ENCODE peak calls at places on chromosomes 12 and 14, in seven cellular contexts. T is progenitor cell of endocrine pancreas, A is LHCN-M2, K is H54, S is T-cell, H is adipocyte, O is SHP77. L is an unnamed sample.

GRCh38 chr12:79424109-79424721 is 266.5 kb downstream of the PAWR start:
- DNase-seq in T (no peak), A (peak), K (no peak), S (no peak), H (peak), O (no peak), L (peak)

GRCh38 chr14:29663281-29663801 is 264.3 kb downstream of the PRKD1 start:
- DNase-seq in T (no peak), A (peak), K (no peak), S (no peak), H (peak), O (no peak), L (no peak)

GRCh38 chr12:3753549-3754284 is 808 bp upstream of the CRACR2A start:
- DNase-seq in T (no peak), A (peak), K (no peak), S (no peak), H (no peak), O (no peak), L (no peak)

GRCh38 chr12:98295681-98296080 is 219.7 kb upstream of the TMPO start:
- DNase-seq in T (no peak), A (no peak), K (no peak), S (no peak), H (no peak), O (no peak), L (no peak)

GRCh38 chr14:104223101-104223809 is 84.9 kb downstream of the KIF26A start:
- DNase-seq in T (no peak), A (no peak), K (no peak), S (no peak), H (no peak), O (peak), L (no peak)

GRCh38 chr12:117629454-117629853 is 268.0 kb upstream of the NOS1 start:
- DNase-seq in T (no peak), A (no peak), K (no peak), S (no peak), H (no peak), O (no peak), L (no peak)

GRCh38 chr12:105107497-105108371 is at the start of gene WASHC4:
- DNase-seq in T (peak), A (peak), K (peak), S (peak), H (peak), O (peak), L (peak)

GRCh38 chr12:29796823-29797263 is 13.1 kb upstream of the TMTC1 start:
- DNase-seq in T (no peak), A (peak), K (peak), S (no peak), H (peak), O (no peak), L (peak)

GRCh38 chr14:81314443-81315175 is 85.5 kb downstream of the STON2 start:
- DNase-seq in T (no peak), A (no peak), K (no peak), S (no peak), H (no peak), O (no peak), L (no peak)

GRCh38 chr12:15679146-15679545 is 110.0 kb downstream of the EPS8 start:
- DNase-seq in T (no peak), A (no peak), K (no peak), S (no peak), H (peak), O (no peak), L (no peak)

GRCh38 chr12:27555928-27556778 is 32.1 kb downstream of the PPFIBP1 start:
- DNase-seq in T (no peak), A (peak), K (no peak), S (no peak), H (peak), O (no peak), L (no peak)

GRCh38 chr14:91154851-91155625 is 41.2 kb downstream of the DGLUCY start:
- DNase-seq in T (no peak), A (peak), K (no peak), S (peak), H (no peak), O (peak), L (no peak)

GRCh38 chr14:49447725-49448124 is 138.5 kb downstream of the RPS29 start:
- DNase-seq in T (no peak), A (no peak), K (no peak), S (no peak), H (no peak), O (no peak), L (no peak)

GRCh38 chr14:35078082-35078481 is 32.0 kb downstream of the FAM177A1 start:
- DNase-seq in T (no peak), A (no peak), K (no peak), S (no peak), H (no peak), O (no peak), L (no peak)

GRCh38 chr12:52523825-52524224 is 3.6 kb upstream of the KRT5 start:
- DNase-seq in T (peak), A (no peak), K (no peak), S (no peak), H (no peak), O (no peak), L (no peak)

GRCh38 chr14:69615471-69616407 is 4.3 kb downstream of the SUSD6 start:
- DNase-seq in T (no peak), A (peak), K (no peak), S (peak), H (peak), O (no peak), L (no peak)

GRCh38 chr12:70576341-70577282 is 60.6 kb downstream of the PTPRB start:
- DNase-seq in T (no peak), A (peak), K (peak), S (no peak), H (peak), O (peak), L (peak)

GRCh38 chr12:107448198-107448597 is 237.4 kb upstream of the PWP1 start:
- DNase-seq in T (no peak), A (peak), K (peak), S (no peak), H (peak), O (no peak), L (no peak)

GRCh38 chr14:68549966-68550705 is 242.7 kb downstream of the ZFP36L1 start:
- DNase-seq in T (no peak), A (peak), K (no peak), S (no peak), H (peak), O (no peak), L (no peak)